ENCODE peak calls at places on chromosomes 3 and 15, in nine cellular contexts. One of them, this sample, is unnamed.

GRCh38 chr3:20096135-20096685 is 56.0 kb downstream of the KAT2B start:
- DNase-seq in CD4-positive, alpha-beta memory T cell: no peak
- DNase-seq in globus pallidus: no peak
- DNase-seq in NCI-H1930: no peak
- DNase-seq in EL: no peak
- DNase-seq in EH: peak
- DNase-seq in naive B cell: no peak
- DNase-seq in Calu3: no peak
- DNase-seq in activated CD4-positive, alpha-beta T cell treated with anti-CD3 and anti-CD28 coated beads, Interleukin-2, amount 50 U/mL, for 24 hours: no peak
- DNase-seq in this sample: no peak

GRCh38 chr15:42085236-42085605 is 9.1 kb downstream of the PLA2G4D start:
- DNase-seq in Calu3: no peak
- DNase-seq in NCI-H1930: no peak
- DNase-seq in EL: peak
- DNase-seq in EH: no peak
- DNase-seq in activated CD4-positive, alpha-beta T cell treated with anti-CD3 and anti-CD28 coated beads, Interleukin-2, amount 50 U/mL, for 24 hours: no peak
- DNase-seq in globus pallidus: no peak
- DNase-seq in naive B cell: no peak
- DNase-seq in CD4-positive, alpha-beta memory T cell: no peak
- DNase-seq in this sample: no peak

GRCh38 chr15:89103481-89104171 is 15.4 kb downstream of the ABHD2 start:
- DNase-seq in EH: no peak
- DNase-seq in Calu3: no peak
- DNase-seq in NCI-H1930: no peak
- DNase-seq in activated CD4-positive, alpha-beta T cell treated with anti-CD3 and anti-CD28 coated beads, Interleukin-2, amount 50 U/mL, for 24 hours: no peak
- DNase-seq in EL: no peak
- DNase-seq in CD4-positive, alpha-beta memory T cell: no peak
- DNase-seq in naive B cell: no peak
- DNase-seq in globus pallidus: no peak
- DNase-seq in this sample: no peak

GRCh38 chr15:80228959-80229610 is 22.9 kb downstream of the CTXND1 start:
- DNase-seq in globus pallidus: no peak
- DNase-seq in Calu3: peak
- DNase-seq in EH: peak
- DNase-seq in EL: peak
- DNase-seq in NCI-H1930: no peak
- DNase-seq in activated CD4-positive, alpha-beta T cell treated with anti-CD3 and anti-CD28 coated beads, Interleukin-2, amount 50 U/mL, for 24 hours: no peak
- DNase-seq in CD4-positive, alpha-beta memory T cell: no peak
- DNase-seq in naive B cell: no peak
- DNase-seq in this sample: no peak

GRCh38 chr3:52490938-52491526 is 4.1 kb upstream of the STAB1 start:
- DNase-seq in NCI-H1930: no peak
- DNase-seq in EL: peak
- DNase-seq in activated CD4-positive, alpha-beta T cell treated with anti-CD3 and anti-CD28 coated beads, Interleukin-2, amount 50 U/mL, for 24 hours: no peak
- DNase-seq in Calu3: no peak
- DNase-seq in globus pallidus: peak
- DNase-seq in naive B cell: no peak
- DNase-seq in CD4-positive, alpha-beta memory T cell: no peak
- DNase-seq in EH: peak
- DNase-seq in this sample: peak

GRCh38 chr3:46974421-46975227 is 1.9 kb downstream of the CCDC12 start:
- DNase-seq in activated CD4-positive, alpha-beta T cell treated with anti-CD3 and anti-CD28 coated beads, Interleukin-2, amount 50 U/mL, for 24 hours: no peak
- DNase-seq in naive B cell: peak
- DNase-seq in Calu3: no peak
- DNase-seq in CD4-positive, alpha-beta memory T cell: no peak
- DNase-seq in globus pallidus: no peak
- DNase-seq in EL: no peak
- DNase-seq in NCI-H1930: no peak
- DNase-seq in EH: no peak
- DNase-seq in this sample: no peak

GRCh38 chr3:34421762-34422161 is 623.3 kb downstream of the PDCD6IP start:
- DNase-seq in globus pallidus: no peak
- DNase-seq in NCI-H1930: no peak
- DNase-seq in activated CD4-positive, alpha-beta T cell treated with anti-CD3 and anti-CD28 coated beads, Interleukin-2, amount 50 U/mL, for 24 hours: no peak
- DNase-seq in EH: no peak
- DNase-seq in Calu3: no peak
- DNase-seq in CD4-positive, alpha-beta memory T cell: no peak
- DNase-seq in EL: no peak
- DNase-seq in naive B cell: no peak
- DNase-seq in this sample: no peak

GRCh38 chr3:153275514-153275913 is 113.5 kb downstream of the RAP2B start:
- DNase-seq in CD4-positive, alpha-beta memory T cell: no peak
- DNase-seq in activated CD4-positive, alpha-beta T cell treated with anti-CD3 and anti-CD28 coated beads, Interleukin-2, amount 50 U/mL, for 24 hours: no peak
- DNase-seq in naive B cell: no peak
- DNase-seq in EL: no peak
- DNase-seq in NCI-H1930: no peak
- DNase-seq in Calu3: no peak
- DNase-seq in globus pallidus: no peak
- DNase-seq in EH: no peak
- DNase-seq in this sample: no peak

GRCh38 chr3:128965818-128966217 is 28.1 kb downstream of the CFAP92 start:
- DNase-seq in Calu3: no peak
- DNase-seq in EL: no peak
- DNase-seq in globus pallidus: no peak
- DNase-seq in activated CD4-positive, alpha-beta T cell treated with anti-CD3 and anti-CD28 coated beads, Interleukin-2, amount 50 U/mL, for 24 hours: no peak
- DNase-seq in NCI-H1930: no peak
- DNase-seq in EH: no peak
- DNase-seq in naive B cell: no peak
- DNase-seq in CD4-positive, alpha-beta memory T cell: no peak
- DNase-seq in this sample: no peak

GRCh38 chr15:95935852-95936251 is 394.6 kb upstream of the NR2F2 start:
- DNase-seq in EL: no peak
- DNase-seq in EH: no peak
- DNase-seq in Calu3: no peak
- DNase-seq in globus pallidus: no peak
- DNase-seq in NCI-H1930: no peak
- DNase-seq in CD4-positive, alpha-beta memory T cell: no peak
- DNase-seq in activated CD4-positive, alpha-beta T cell treated with anti-CD3 and anti-CD28 coated beads, Interleukin-2, amount 50 U/mL, for 24 hours: no peak
- DNase-seq in naive B cell: no peak
- DNase-seq in this sample: no peak

GRCh38 chr3:151290673-151291072 is 12.3 kb upstream of the P2RY14 start:
- DNase-seq in naive B cell: no peak
- DNase-seq in globus pallidus: peak
- DNase-seq in CD4-positive, alpha-beta memory T cell: no peak
- DNase-seq in EH: peak
- DNase-seq in Calu3: peak
- DNase-seq in NCI-H1930: no peak
- DNase-seq in EL: peak
- DNase-seq in activated CD4-positive, alpha-beta T cell treated with anti-CD3 and anti-CD28 coated beads, Interleukin-2, amount 50 U/mL, for 24 hours: no peak
- DNase-seq in this sample: no peak

GRCh38 chr3:101602731-101603130 is 28.8 kb downstream of the PCNP start:
- DNase-seq in Calu3: no peak
- DNase-seq in activated CD4-positive, alpha-beta T cell treated with anti-CD3 and anti-CD28 coated beads, Interleukin-2, amount 50 U/mL, for 24 hours: no peak
- DNase-seq in CD4-positive, alpha-beta memory T cell: no peak
- DNase-seq in globus pallidus: no peak
- DNase-seq in EL: no peak
- DNase-seq in naive B cell: no peak
- DNase-seq in EH: no peak
- DNase-seq in NCI-H1930: no peak
- DNase-seq in this sample: peak

GRCh38 chr3:129087138-129087702 is 26.6 kb downstream of the GP9 start:
- DNase-seq in activated CD4-positive, alpha-beta T cell treated with anti-CD3 and anti-CD28 coated beads, Interleukin-2, amount 50 U/mL, for 24 hours: no peak
- DNase-seq in CD4-positive, alpha-beta memory T cell: no peak
- DNase-seq in NCI-H1930: no peak
- DNase-seq in Calu3: no peak
- DNase-seq in globus pallidus: no peak
- DNase-seq in EL: no peak
- DNase-seq in naive B cell: no peak
- DNase-seq in EH: peak
- DNase-seq in this sample: no peak

GRCh38 chr3:190481779-190482178 is 32.1 kb upstream of the TMEM207 start:
- DNase-seq in Calu3: no peak
- DNase-seq in globus pallidus: no peak
- DNase-seq in EH: no peak
- DNase-seq in CD4-positive, alpha-beta memory T cell: no peak
- DNase-seq in NCI-H1930: no peak
- DNase-seq in activated CD4-positive, alpha-beta T cell treated with anti-CD3 and anti-CD28 coated beads, Interleukin-2, amount 50 U/mL, for 24 hours: no peak
- DNase-seq in naive B cell: no peak
- DNase-seq in EL: no peak
- DNase-seq in this sample: no peak